ENCODE peak calls at places on chromosomes 16 and 17, in six cellular contexts. X is BJ; L is dorsolateral prefrontal cortex; H is AG04450; Z is activated CD4-positive, CD25-positive, alpha-beta regulatory T cell; D is GF-D8. K is an unnamed sample.

GRCh38 chr16:26453215-26453614 is 613.5 kb upstream of the C16orf82 start:
- DNase-seq in X (no peak), L (no peak), H (no peak), Z (no peak), D (no peak), K (no peak)

GRCh38 chr17:11296994-11297393 is 56.0 kb downstream of the SHISA6 start:
- DNase-seq in X (no peak), L (no peak), H (no peak), Z (no peak), D (no peak), K (no peak)

GRCh38 chr17:78737332-78737731 is 44.7 kb downstream of the CYTH1 start:
- DNase-seq in X (peak), L (no peak), H (peak), Z (no peak), D (peak), K (no peak)

GRCh38 chr16:10658943-10659342 is 35.8 kb downstream of the TEKT5 start:
- DNase-seq in X (no peak), L (no peak), H (no peak), Z (no peak), D (no peak), K (no peak)

GRCh38 chr17:41810659-41811548 is 845 bp downstream of the P3H4 start:
- DNase-seq in X (no peak), L (no peak), H (no peak), Z (no peak), D (no peak), K (no peak)

GRCh38 chr17:64128787-64129514 is 993 bp downstream of the ERN1 start:
- DNase-seq in X (no peak), L (no peak), H (no peak), Z (no peak), D (no peak), K (no peak)

GRCh38 chr17:2050871-2051387 is 4.0 kb upstream of the HIC1 start:
- DNase-seq in X (no peak), L (no peak), H (no peak), Z (no peak), D (no peak), K (peak)

GRCh38 chr16:15907863-15908478 is 19.6 kb upstream of the CEP20 start:
- DNase-seq in X (no peak), L (no peak), H (no peak), Z (no peak), D (no peak), K (no peak)

GRCh38 chr16:89637379-89637778 is 20.1 kb downstream of the CHMP1A start:
- DNase-seq in X (no peak), L (no peak), H (no peak), Z (no peak), D (no peak), K (no peak)

GRCh38 chr16:3838600-3839401 is 41.7 kb downstream of the CREBBP start:
- DNase-seq in X (no peak), L (no peak), H (no peak), Z (no peak), D (no peak), K (no peak)

GRCh38 chr17:57009737-57010445 is 32.0 kb downstream of the SCPEP1 start:
- DNase-seq in X (no peak), L (peak), H (no peak), Z (peak), D (no peak), K (peak)

GRCh38 chr16:4806280-4806679 is 3.8 kb upstream of the ROGDI start:
- DNase-seq in X (no peak), L (no peak), H (no peak), Z (no peak), D (no peak), K (no peak)

GRCh38 chr17:80086081-80086480 is 15.3 kb upstream of the GAA start:
- DNase-seq in X (no peak), L (no peak), H (no peak), Z (no peak), D (no peak), K (no peak)

GRCh38 chr17:17613708-17614114 is 22.2 kb upstream of the PEMT start:
- DNase-seq in X (no peak), L (peak), H (peak), Z (peak), D (no peak), K (no peak)

GRCh38 chr16:27366687-27367462 is 35.1 kb upstream of the IL21R start:
- DNase-seq in X (no peak), L (no peak), H (no peak), Z (no peak), D (no peak), K (peak)

GRCh38 chr16:89801800-89802199 is 14.6 kb downstream of the FANCA start:
- DNase-seq in X (no peak), L (no peak), H (no peak), Z (no peak), D (no peak), K (no peak)

GRCh38 chr16:10584956-10585561 is 4.7 kb upstream of the EMP2 start:
- DNase-seq in X (no peak), L (no peak), H (no peak), Z (no peak), D (no peak), K (no peak)

GRCh38 chr17:77645441-77646430 is 312.8 kb upstream of the TNRC6C start:
- DNase-seq in X (no peak), L (no peak), H (no peak), Z (no peak), D (no peak), K (peak)

GRCh38 chr17:35017021-35017420 is 36.7 kb downstream of the LIG3 start:
- DNase-seq in X (no peak), L (no peak), H (no peak), Z (no peak), D (no peak), K (no peak)

GRCh38 chr16:13631213-13631767 is 288.7 kb upstream of the ERCC4 start:
- DNase-seq in X (no peak), L (no peak), H (no peak), Z (no peak), D (no peak), K (no peak)

GRCh38 chr17:38912221-38912813 is 13.1 kb upstream of the LASP1NB start:
- DNase-seq in X (no peak), L (no peak), H (no peak), Z (no peak), D (no peak), K (peak)

GRCh38 chr16:52372313-52372712 is 174.6 kb downstream of the TOX3 start:
- DNase-seq in X (no peak), L (no peak), H (no peak), Z (no peak), D (no peak), K (no peak)

GRCh38 chr16:13909872-13910303 is 10.1 kb upstream of the ERCC4 start:
- DNase-seq in X (no peak), L (peak), H (peak), Z (no peak), D (no peak), K (no peak)

GRCh38 chr16:30340621-30341020 is 14.5 kb downstream of the CD2BP2 start:
- DNase-seq in X (no peak), L (peak), H (no peak), Z (no peak), D (no peak), K (no peak)

GRCh38 chr16:51825740-51826139 is 674.7 kb upstream of the SALL1 start:
- DNase-seq in X (no peak), L (no peak), H (peak), Z (no peak), D (no peak), K (no peak)

GRCh38 chr16:86373502-86373901 is 136.8 kb upstream of the FOXF1 start:
- DNase-seq in X (no peak), L (no peak), H (no peak), Z (no peak), D (no peak), K (no peak)

GRCh38 chr16:78478267-78478821 is 378.9 kb downstream of the WWOX start:
- DNase-seq in X (no peak), L (no peak), H (no peak), Z (no peak), D (no peak), K (no peak)

GRCh38 chr16:75377971-75378386 is 55.3 kb downstream of the CFDP1 start:
- DNase-seq in X (peak), L (peak), H (peak), Z (no peak), D (no peak), K (no peak)

GRCh38 chr17:72462814-72463213 is 342.0 kb downstream of the SOX9 start:
- DNase-seq in X (no peak), L (no peak), H (no peak), Z (no peak), D (no peak), K (no peak)

GRCh38 chr17:75632863-75633483 is at the start of gene SMIM5:
- DNase-seq in X (peak), L (peak), H (peak), Z (peak), D (peak), K (peak)

GRCh38 chr17:7884581-7885356 is 3.8 kb upstream of the CHD3 start:
- DNase-seq in X (no peak), L (no peak), H (no peak), Z (no peak), D (no peak), K (peak)

GRCh38 chr16:2075631-2076030 is 27.8 kb downstream of the TSC2 start:
- DNase-seq in X (no peak), L (no peak), H (no peak), Z (no peak), D (no peak), K (no peak)

GRCh38 chr16:50372611-50373344 is 4.0 kb upstream of the BRD7 start:
- DNase-seq in X (no peak), L (peak), H (no peak), Z (no peak), D (no peak), K (no peak)

GRCh38 chr16:4052801-4053662 is 63.2 kb downstream of the ADCY9 start:
- DNase-seq in X (peak), L (peak), H (no peak), Z (no peak), D (peak), K (peak)

GRCh38 chr16:20956319-20956718 is 55.7 kb downstream of the LYRM1 start:
- DNase-seq in X (peak), L (no peak), H (no peak), Z (no peak), D (no peak), K (no peak)